ENCODE peak calls at places on chromosomes 16 and 17, in five cellular contexts. H is neural progenitor cell, R is ovary, Q is RWPE1, T is thyroid gland. X is an unnamed sample.

GRCh38 chr16:58109330-58109729 is 19.9 kb downstream of the CFAP20 start:
- DNase-seq in T (no peak), R (no peak), H (no peak), Q (no peak), X (no peak)

GRCh38 chr16:78437352-78437968 is 338.0 kb downstream of the WWOX start:
- DNase-seq in R (peak), H (peak), Q (peak), T (peak), X (no peak)

GRCh38 chr16:66656547-66656946 is 40.0 kb downstream of the CMTM4 start:
- DNase-seq in T (no peak), Q (no peak), H (no peak), R (no peak), X (no peak)

GRCh38 chr17:30271102-30271501 is 20.6 kb downstream of the BLMH start:
- DNase-seq in H (no peak), T (no peak), R (no peak), Q (no peak), X (no peak)

GRCh38 chr16:49462989-49463371 is 89.4 kb downstream of the C16orf78 start:
- DNase-seq in R (no peak), T (no peak), Q (no peak), H (no peak), X (no peak)

GRCh38 chr16:48393843-48394703 is 8.9 kb upstream of the SIAH1 start:
- DNase-seq in R (no peak), T (no peak), H (no peak), Q (no peak), X (no peak)

GRCh38 chr16:69888005-69888560 is 63.1 kb upstream of the CLEC18A start:
- DNase-seq in T (no peak), H (no peak), R (no peak), Q (no peak), X (no peak)

GRCh38 chr17:50618941-50619340 is 15.7 kb upstream of the ABCC3 start:
- DNase-seq in R (no peak), Q (no peak), H (no peak), T (no peak), X (no peak)

GRCh38 chr16:76800196-76800595 is 390.8 kb upstream of the MON1B start:
- DNase-seq in R (no peak), Q (no peak), T (no peak), H (no peak), X (no peak)

GRCh38 chr16:57479043-57479421 is 7.3 kb downstream of the DOK4 start:
- DNase-seq in Q (no peak), H (no peak), R (no peak), T (no peak), X (no peak)

GRCh38 chr16:19429271-19429670 is 11.6 kb downstream of the TMC5 start:
- DNase-seq in H (no peak), Q (no peak), R (no peak), T (no peak), X (peak)

GRCh38 chr16:19432429-19432828 is 14.7 kb downstream of the TMC5 start:
- DNase-seq in H (no peak), Q (no peak), T (no peak), R (no peak), X (peak)

GRCh38 chr16:19434584-19434983 is 16.9 kb downstream of the TMC5 start:
- DNase-seq in R (no peak), Q (no peak), T (no peak), H (no peak), X (no peak)

GRCh38 chr16:19430345-19430744 is 12.7 kb downstream of the TMC5 start:
- DNase-seq in H (no peak), Q (no peak), T (no peak), R (no peak), X (no peak)

DNA sequence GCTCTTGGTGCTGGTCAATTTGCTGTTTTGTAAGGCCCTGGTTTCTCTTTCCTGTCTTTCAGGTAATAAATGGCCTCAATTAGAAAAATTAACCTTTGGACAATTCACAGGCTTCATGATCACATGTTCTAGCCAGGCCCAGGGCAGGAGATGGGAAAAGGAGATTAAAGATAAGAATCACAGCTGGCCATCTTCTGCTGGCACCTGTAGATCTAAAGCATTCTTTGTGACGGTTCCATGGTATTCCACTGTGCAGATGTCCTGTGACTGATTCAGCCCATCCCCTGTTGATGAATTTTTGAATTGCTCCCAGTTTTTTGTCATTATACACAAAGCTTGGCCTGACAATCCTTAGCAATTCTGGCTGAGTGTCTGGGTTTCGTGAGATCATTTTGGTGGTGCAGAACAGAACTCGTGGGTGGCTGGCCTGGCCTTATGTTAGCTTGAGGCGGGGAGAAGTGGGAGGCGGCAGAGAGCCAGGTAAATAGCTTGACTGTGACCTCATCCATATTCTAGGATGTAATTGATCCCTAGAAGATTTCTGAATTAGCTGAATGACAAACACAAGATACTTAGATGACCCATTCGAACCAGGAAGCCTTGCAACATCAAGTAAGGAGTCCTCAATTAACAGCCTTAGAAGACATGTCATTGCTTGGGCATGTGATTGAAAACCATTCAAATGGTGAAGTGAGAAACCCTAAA is 14.1 kb downstream of the TMC5 start:
- DNase-seq in H (no peak), Q (no peak), R (no peak), T (no peak), X (no peak)
- H3K27ac ChIP-seq in H (no peak), Q (no peak), R (no peak), T (no peak), X (peak)

GRCh38 chr16:86567701-86568571 is 1.3 kb downstream of the FOXC2 start:
- DNase-seq in R (no peak), T (no peak), H (peak), Q (no peak), X (no peak)
- TF ChIP-seq CTCF in R (no peak), T (no peak), H (peak), Q (peak), X (no peak)

DNA sequence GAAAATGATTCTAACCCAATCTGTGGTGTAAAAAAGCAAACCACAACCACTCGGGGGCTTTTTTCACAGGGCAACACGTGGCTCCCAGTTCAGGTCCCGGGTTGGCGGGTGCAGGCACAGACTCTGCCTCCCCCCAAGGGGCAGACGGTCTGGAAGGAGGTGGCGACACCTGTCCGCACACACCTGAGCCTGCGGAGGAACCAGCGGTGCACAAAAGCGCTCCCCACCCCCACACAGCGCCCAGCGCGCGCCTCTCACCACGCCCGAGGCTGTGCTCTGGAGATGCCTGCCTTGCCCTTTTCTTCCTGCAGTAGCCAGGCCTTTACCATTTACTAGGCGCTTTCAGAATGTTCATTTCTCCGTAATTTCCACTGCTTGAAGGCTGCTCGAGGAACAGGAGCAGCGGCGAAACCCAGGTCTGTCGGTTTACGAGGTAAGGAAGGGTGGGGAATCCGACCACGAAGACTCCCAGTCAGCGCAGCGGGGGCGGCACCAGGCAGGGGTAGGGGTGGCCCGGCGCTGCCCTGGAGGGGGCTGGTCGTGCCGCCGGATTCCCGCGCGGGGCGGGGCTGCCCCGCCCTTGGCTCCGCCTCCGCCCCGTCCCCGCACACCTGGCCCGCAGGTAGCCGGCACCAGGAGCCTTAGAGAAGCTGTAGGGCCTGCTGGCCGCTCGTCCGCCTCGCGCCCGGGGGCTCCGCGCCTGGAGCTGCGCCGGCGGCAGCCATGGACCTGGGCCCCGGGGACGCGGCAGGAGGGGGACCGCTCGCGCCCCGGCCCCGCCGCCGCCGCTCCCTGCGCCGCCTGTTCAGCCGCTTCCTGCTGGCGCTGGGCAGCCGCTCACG is at the start of gene USP43:
- DNase-seq in Q (peak), R (no peak), H (peak), T (peak), X (peak)
- H3K27ac ChIP-seq in Q (peak), R (no peak), H (no peak), T (peak), X (peak)

GRCh38 chr17:55323518-55324295 is 58.9 kb downstream of the HLF start:
- DNase-seq in R (no peak), Q (no peak), H (no peak), T (no peak), X (no peak)

GRCh38 chr17:55324296-55324978 is 59.7 kb downstream of the HLF start:
- DNase-seq in R (no peak), H (no peak), Q (no peak), T (no peak), X (no peak)

GRCh38 chr17:55327225-55328088 is 62.7 kb downstream of the HLF start:
- DNase-seq in R (no peak), Q (peak), H (no peak), T (no peak), X (no peak)

GRCh38 chr17:55326030-55326429 is 61.3 kb downstream of the HLF start:
- DNase-seq in R (no peak), H (no peak), Q (no peak), T (no peak), X (no peak)

GRCh38 chr17:55325405-55325804 is 60.6 kb downstream of the HLF start:
- DNase-seq in T (no peak), H (no peak), R (no peak), Q (no peak), X (no peak)
- TF ChIP-seq CTCF in T (no peak), H (no peak), R (no peak), Q (no peak), X (no peak)

GRCh38 chr16:56264609-56264972 is 73.3 kb downstream of the GNAO1 start:
- DNase-seq in Q (no peak), H (no peak), T (no peak), R (no peak), X (no peak)

GRCh38 chr16:56262148-56262878 is 71.0 kb downstream of the GNAO1 start:
- DNase-seq in R (no peak), H (no peak), T (no peak), Q (peak), X (no peak)

GRCh38 chr16:56263711-56264608 is 72.7 kb downstream of the GNAO1 start:
- DNase-seq in R (no peak), Q (no peak), T (no peak), H (no peak), X (no peak)

GRCh38 chr16:56265184-56265583 is 73.9 kb downstream of the GNAO1 start:
- DNase-seq in H (no peak), Q (no peak), T (no peak), R (no peak), X (no peak)

DNA sequence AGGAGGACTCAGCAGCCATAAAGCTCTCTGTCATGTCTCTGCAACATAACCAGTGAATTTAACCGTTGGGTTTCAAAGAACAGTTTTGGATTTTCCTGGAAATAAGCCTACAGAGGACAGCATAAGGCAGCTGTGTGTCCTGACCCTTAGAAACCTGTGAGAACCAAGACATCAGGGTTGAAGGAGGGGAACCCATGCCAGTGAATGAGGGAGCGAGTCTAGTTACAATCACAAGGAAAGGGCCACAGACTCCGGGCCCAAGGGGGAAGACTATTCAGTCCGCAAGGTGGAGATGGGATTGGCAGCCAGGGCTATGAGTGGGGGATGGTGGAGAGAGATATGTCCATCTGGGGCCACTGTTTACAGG is 71.6 kb downstream of the GNAO1 start:
- DNase-seq in R (no peak), Q (no peak), H (no peak), T (no peak), X (no peak)
- H3K27ac ChIP-seq in R (no peak), Q (no peak), H (no peak), T (no peak), X (no peak)

GRCh38 chr16:88842308-88842756 is 14.4 kb downstream of the GALNS start:
- DNase-seq in H (no peak), T (no peak), R (no peak), Q (no peak), X (no peak)

GRCh38 chr16:88842806-88843205 is 13.9 kb downstream of the GALNS start:
- DNase-seq in R (no peak), Q (no peak), H (no peak), T (no peak), X (no peak)

GRCh38 chr16:88843256-88843655 is 13.5 kb downstream of the GALNS start:
- DNase-seq in R (no peak), H (no peak), Q (no peak), T (no peak), X (no peak)

GRCh38 chr16:88840589-88841215 is 16.0 kb downstream of the GALNS start:
- DNase-seq in H (no peak), T (no peak), R (no peak), Q (no peak), X (no peak)

DNA sequence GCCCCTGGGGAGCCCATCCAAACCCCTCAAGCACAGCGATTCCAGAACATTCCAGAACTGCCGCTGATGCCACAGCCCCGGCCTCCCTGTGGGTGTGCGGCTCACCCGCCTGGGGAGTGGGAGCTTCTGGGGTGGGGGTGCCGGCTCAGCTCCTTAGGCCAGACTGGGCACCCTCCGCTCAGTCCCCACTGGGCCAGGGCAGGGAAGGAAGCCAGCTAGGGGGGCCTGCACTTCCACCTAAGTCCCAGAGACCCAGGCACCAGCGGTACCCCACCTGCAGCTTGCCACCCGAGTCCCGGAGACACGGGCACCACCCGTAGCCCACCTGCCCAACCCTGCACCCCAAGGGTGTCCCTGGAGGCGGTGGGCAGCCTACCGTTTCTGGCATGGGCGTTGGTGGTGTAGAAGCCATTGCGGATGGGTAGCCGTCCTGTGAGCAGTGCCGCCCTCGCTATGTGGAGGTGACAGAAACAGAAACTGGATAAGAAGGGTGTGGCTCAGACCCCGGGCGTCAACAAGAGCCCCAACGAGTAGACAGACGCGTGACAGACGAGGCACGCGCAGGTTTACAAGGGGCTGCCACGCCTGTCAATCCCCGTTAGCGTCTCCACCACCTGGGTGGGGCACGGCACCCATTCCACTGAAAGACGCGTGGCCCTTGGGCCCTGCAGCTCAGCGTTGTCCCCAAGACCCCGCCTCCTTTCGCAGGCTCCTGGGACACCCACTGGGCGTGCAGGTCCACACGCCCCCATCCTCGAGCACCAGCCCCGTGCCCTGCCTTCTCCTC is 15.0 kb downstream of the GALNS start:
- DNase-seq in T (no peak), R (no peak), H (no peak), Q (no peak), X (no peak)
- TF ChIP-seq CTCF in T (no peak), R (no peak), H (no peak), Q (no peak), X (no peak)

DNA sequence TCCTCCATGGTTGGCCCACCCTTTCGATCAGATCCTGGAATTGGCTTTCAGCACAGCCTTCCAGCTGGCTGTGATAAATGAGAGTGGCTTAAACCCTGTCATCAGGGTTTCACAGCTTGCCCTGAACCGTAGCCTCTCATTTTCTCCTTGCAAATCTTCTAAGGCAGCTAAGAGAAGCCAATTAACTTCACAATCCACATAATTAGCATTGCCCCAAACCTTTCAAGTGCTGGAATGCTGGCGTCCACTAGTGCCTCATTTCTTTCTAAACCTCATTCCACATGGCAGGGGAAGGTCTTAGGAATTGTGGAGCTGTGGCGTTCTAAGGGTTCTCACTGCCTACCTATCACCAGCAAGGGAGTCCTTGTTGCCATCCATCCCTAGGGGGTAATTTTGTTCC is 21.8 kb downstream of the MILR1 start:
- DNase-seq in R (no peak), T (no peak), Q (no peak), H (peak), X (no peak)
- H3K27ac ChIP-seq in R (no peak), T (no peak), Q (no peak), H (peak), X (no peak)

GRCh38 chr16:19766988-19767387 is 48.9 kb downstream of the IQCK start:
- DNase-seq in H (no peak), R (no peak), Q (no peak), T (no peak), X (no peak)

GRCh38 chr16:19769239-19769638 is 51.2 kb downstream of the IQCK start:
- DNase-seq in R (no peak), Q (no peak), H (no peak), T (no peak), X (no peak)

GRCh38 chr16:19765860-19766553 is 47.9 kb downstream of the IQCK start:
- DNase-seq in H (no peak), R (peak), Q (no peak), T (peak), X (peak)

GRCh38 chr16:19767497-19767896 is 49.4 kb downstream of the IQCK start:
- DNase-seq in T (no peak), H (no peak), Q (no peak), R (no peak), X (no peak)

DNA sequence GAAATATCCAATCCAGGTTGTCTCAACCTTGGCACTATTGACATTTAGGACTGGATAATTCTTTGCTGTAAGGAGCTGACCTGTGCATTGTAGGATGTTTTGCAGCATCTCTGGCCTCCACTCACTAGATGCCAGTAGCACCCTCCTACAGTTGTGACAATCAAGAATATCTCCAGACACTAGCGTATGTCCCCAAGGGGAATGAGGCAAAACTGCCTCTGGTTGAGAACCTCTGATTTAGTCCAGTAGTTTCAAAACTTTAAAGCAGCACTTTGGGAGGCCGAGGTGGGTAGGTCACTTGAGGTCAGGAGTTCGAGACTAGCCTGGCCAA is 48.4 kb downstream of the IQCK start:
- DNase-seq in H (no peak), T (no peak), R (no peak), Q (no peak), X (no peak)
- TF ChIP-seq CTCF in H (no peak), T (no peak), R (no peak), Q (no peak), X (no peak)

GRCh38 chr17:72761893-72762622 is 330.4 kb downstream of the SLC39A11 start:
- DNase-seq in H (no peak), T (no peak), Q (no peak), R (no peak), X (no peak)

GRCh38 chr17:72765357-72766153 is 326.9 kb downstream of the SLC39A11 start:
- DNase-seq in T (no peak), R (no peak), H (no peak), Q (no peak), X (no peak)

GRCh38 chr17:72763981-72764380 is 328.5 kb downstream of the SLC39A11 start:
- DNase-seq in H (no peak), R (no peak), Q (no peak), T (no peak), X (no peak)

GRCh38 chr17:72764632-72765041 is 327.9 kb downstream of the SLC39A11 start:
- DNase-seq in T (no peak), H (no peak), R (no peak), Q (no peak), X (no peak)

GRCh38 chr17:72766761-72767356 is 325.6 kb downstream of the SLC39A11 start:
- DNase-seq in Q (no peak), H (no peak), T (no peak), R (no peak), X (no peak)
- H3K27ac ChIP-seq in Q (no peak), H (no peak), T (no peak), R (no peak), X (no peak)